ENCODE peak calls at places on chromosomes 12 and 14, in four cellular contexts. U is H9, R is IMR-90, Q is mesendoderm. A is an unnamed sample.

GRCh38 chr14:58752782-58753181 is 115.0 kb downstream of the DACT1 start:
- DNase-seq in U (no peak), R (no peak), Q (no peak), A (no peak)

GRCh38 chr12:116284401-116284800 is 6.9 kb upstream of the MED13L start:
- DNase-seq in U (no peak), R (no peak), Q (no peak), A (no peak)

GRCh38 chr14:53152909-53153701 is at the start of gene DDHD1:
- DNase-seq in U (peak), R (peak), Q (peak), A (peak)

GRCh38 chr12:107448198-107448597 is 237.4 kb upstream of the PWP1 start:
- DNase-seq in U (peak), R (peak), Q (peak), A (peak)

GRCh38 chr12:44525806-44526654 is 350.1 kb downstream of the NELL2 start:
- DNase-seq in U (no peak), R (no peak), Q (peak), A (no peak)

GRCh38 chr12:80033457-80033856 is 65.9 kb upstream of the OTOGL start:
- DNase-seq in U (no peak), R (peak), Q (no peak), A (no peak)

GRCh38 chr12:87848248-87848868 is 180.8 kb downstream of the C12orf50 start:
- DNase-seq in U (no peak), R (peak), Q (peak), A (peak)

GRCh38 chr12:104825408-104825807 is 132.7 kb downstream of the SLC41A2 start:
- DNase-seq in U (peak), R (peak), Q (peak), A (no peak)

GRCh38 chr14:23388996-23389395 is 12.2 kb downstream of the CMTM5 start:
- DNase-seq in U (no peak), R (no peak), Q (no peak), A (no peak)

GRCh38 chr12:75805905-75806304 is 225.7 kb downstream of the PHLDA1 start:
- DNase-seq in U (no peak), R (no peak), Q (no peak), A (no peak)
- H2BK120ac ChIP-seq in U (no peak), R (no peak), Q (no peak), A (no peak)

DNA sequence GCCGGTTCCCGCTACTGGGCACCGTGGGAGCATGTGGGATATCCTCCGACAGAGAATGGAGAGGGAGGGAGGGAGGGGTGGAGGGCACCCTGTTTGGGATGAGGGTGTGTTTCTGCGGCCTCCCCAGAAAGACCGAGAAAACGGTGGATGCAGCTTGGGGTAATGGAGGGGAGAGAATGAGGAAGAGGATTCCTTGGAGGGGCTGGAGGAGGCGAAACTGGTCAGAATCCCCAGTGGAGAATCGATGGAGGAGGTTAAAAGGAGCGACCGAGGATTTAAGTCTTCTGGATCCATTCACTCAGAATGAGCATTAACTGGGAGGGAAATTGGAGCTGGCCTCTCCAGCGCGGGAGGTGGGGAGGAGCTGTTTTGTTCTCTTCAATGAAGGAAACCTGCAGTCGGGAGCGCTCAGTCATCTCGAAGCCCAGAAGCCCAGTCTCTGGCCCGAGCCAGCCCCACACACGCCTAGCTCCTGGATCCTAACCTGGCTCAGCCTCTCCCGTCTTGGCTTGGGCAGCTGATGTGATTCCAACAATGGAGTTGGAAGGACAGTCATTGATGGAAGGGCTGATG is 583 bp downstream of the ARG2 start:
- DNase-seq in U (peak), R (peak), Q (peak), A (peak)
- H2BK5ac ChIP-seq in U (no peak), R (no peak), Q (no peak), A (no peak)

DNA sequence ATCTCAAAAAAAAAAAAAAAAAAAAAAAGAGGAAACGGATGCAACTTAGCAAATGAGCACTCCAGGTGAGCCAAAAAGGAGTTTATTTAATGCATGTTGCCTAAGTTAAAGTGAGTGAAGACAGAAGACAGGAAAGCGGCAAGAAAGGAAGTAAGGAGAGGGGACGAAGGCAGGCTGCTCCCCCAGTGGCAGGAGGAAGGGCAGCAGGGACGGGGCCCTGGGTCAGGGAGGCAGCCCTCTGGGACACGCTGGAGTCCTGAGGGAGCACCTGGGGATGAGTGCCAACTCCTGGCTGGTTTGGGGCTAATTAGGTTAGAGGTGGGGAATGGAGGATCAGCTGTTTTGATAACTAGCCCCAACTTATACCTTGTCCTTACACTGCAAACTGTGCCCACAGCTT is 37.0 kb upstream of the SPTLC2 start:
- DNase-seq in U (peak), R (no peak), Q (peak), A (no peak)
- H2BK15ac ChIP-seq in U (no peak), R (no peak), Q (no peak), A (no peak)

GRCh38 chr12:130253866-130254265 is 83.8 kb upstream of the PIWIL1 start:
- DNase-seq in U (no peak), R (no peak), Q (no peak), A (no peak)
- H2BK120ac ChIP-seq in U (no peak), R (no peak), Q (no peak), A (no peak)

GRCh38 chr12:1799068-1799881 is 21.1 kb upstream of the LRTM2 start:
- DNase-seq in U (peak), R (no peak), Q (no peak), A (no peak)
- H2BK5ac ChIP-seq in U (no peak), R (no peak), Q (no peak), A (peak)

GRCh38 chr14:68513838-68514610 is 278.8 kb downstream of the ZFP36L1 start:
- DNase-seq in U (no peak), R (no peak), Q (no peak), A (no peak)

GRCh38 chr14:68511727-68512047 is 281.2 kb downstream of the ZFP36L1 start:
- DNase-seq in U (no peak), R (no peak), Q (no peak), A (no peak)

GRCh38 chr14:68514611-68515194 is 278.2 kb downstream of the ZFP36L1 start:
- DNase-seq in U (no peak), R (no peak), Q (peak), A (no peak)

GRCh38 chr14:68512088-68512487 is 280.8 kb downstream of the ZFP36L1 start:
- DNase-seq in U (no peak), R (peak), Q (no peak), A (no peak)

DNA sequence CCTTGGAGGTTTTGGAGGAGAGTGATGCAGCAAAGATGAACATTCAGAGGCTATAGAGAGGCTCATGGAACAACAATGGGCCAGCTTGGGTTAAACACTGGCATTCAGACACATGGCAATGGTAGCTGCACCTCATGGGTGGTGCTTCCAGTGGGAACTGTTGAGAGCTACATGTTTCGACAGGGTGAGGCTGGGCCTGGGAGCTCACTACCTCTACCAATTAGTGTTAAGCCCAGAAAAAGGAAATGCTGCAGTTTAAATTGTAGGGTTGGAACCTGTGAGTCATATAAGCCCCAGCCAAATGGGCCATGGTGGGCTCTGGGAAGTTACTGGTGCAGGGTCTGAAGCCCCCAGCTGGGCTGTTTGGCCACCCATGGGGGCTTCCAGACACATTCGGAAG is 279.7 kb downstream of the ZFP36L1 start:
- DNase-seq in U (no peak), R (no peak), Q (no peak), A (no peak)
- H2BK15ac ChIP-seq in U (no peak), R (peak), Q (no peak), A (no peak)

DNA sequence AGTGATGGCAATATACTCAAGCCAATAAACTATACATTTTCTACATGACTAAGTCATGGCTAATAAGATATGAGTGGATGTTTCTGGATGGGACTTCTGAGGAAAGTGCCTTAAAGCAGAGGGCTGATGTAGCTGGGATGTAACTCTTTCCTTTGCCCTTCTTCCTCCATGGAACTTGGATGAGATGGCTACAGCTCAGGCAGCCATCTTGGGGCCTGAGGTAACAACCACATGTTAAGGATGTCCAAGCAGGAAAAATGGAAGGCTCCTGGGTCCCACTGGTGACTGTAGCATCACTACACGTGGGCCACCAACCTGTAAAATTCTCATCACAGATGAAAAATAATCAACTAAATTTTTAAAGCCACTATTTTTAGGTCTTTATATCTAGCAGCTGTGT is 54.4 kb upstream of the GRIP1 start:
- DNase-seq in U (no peak), R (no peak), Q (no peak), A (no peak)
- H2BK120ac ChIP-seq in U (no peak), R (no peak), Q (no peak), A (no peak)

DNA sequence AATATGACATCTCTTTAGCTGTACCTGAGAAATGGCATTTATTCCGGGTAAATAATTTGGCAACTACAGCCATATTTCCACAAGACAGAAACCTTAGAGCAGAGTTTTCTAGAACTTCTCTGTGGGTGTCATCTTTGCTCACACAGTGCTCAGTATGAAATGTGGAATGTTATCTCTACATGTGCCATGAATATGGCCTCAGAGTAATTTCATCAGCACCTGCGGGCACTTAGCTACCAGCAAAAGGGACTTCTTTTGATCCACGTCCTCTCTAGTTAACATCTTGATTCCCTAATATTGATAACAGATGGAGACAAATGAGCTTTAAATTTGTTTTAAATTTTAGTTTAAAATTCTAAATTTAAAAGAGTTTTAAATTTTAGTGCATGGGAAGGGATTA is 2.9 kb upstream of the ATG14 start:
- DNase-seq in U (no peak), R (no peak), Q (no peak), A (no peak)
- H2BK5ac ChIP-seq in U (no peak), R (no peak), Q (no peak), A (no peak)

GRCh38 chr12:57740656-57741412 is 2.3 kb upstream of the AGAP2 start:
- DNase-seq in U (peak), R (no peak), Q (peak), A (no peak)
- H2BK15ac ChIP-seq in U (no peak), R (no peak), Q (no peak), A (peak)